ENCODE peak calls at places on chromosomes 6 and 20, in seven cellular contexts. B, W, G, O, X, U and E are unnamed samples.

GRCh38 chr6:157106487-157106886 is 216.8 kb downstream of the TMEM242 start:
- DNase-seq in B (peak; percentile 74), W (no peak), G (peak; percentile 45), O (no peak), X (peak; percentile 61), U (no peak), E (peak; percentile 23)

GRCh38 chr6:109336221-109336955 is 45.9 kb downstream of the CD164 start:
- DNase-seq in B (peak; percentile 16), W (no peak), G (peak; percentile 21), O (peak; percentile 70), X (no peak), U (no peak), E (no peak)

GRCh38 chr20:31813611-31814010 is 5.5 kb upstream of the MYLK2 start:
- DNase-seq in B (no peak), W (no peak), G (no peak), O (no peak), X (no peak), U (no peak), E (no peak)

GRCh38 chr6:170136541-170137175 is 154.2 kb downstream of the DLL1 start:
- DNase-seq in B (no peak), W (no peak), G (no peak), O (peak; percentile 32), X (no peak), U (no peak), E (no peak)

GRCh38 chr6:27332692-27333641 is 20.9 kb upstream of the POM121L2 start:
- DNase-seq in B (peak; percentile 68), W (peak; percentile 72), G (peak; percentile 38), O (no peak), X (peak; percentile 4), U (no peak), E (peak; percentile 56)

GRCh38 chr6:135128268-135128914 is 52.7 kb upstream of the MYB start:
- DNase-seq in B (no peak), W (no peak), G (no peak), O (no peak), X (no peak), U (no peak), E (no peak)

GRCh38 chr20:63290677-63291472 is 2.1 kb upstream of the COL20A1 start:
- DNase-seq in B (peak; percentile 28), W (peak; percentile 84), G (no peak), O (peak; percentile 74), X (no peak), U (no peak), E (peak; percentile 74)

GRCh38 chr6:58113960-58114359 is 796.5 kb downstream of the PRIM2 start:
- DNase-seq in B (no peak), W (no peak), G (no peak), O (no peak), X (no peak), U (no peak), E (peak; percentile 1)

GRCh38 chr20:3613821-3614440 is 49.3 kb downstream of the GFRA4 start:
- DNase-seq in B (peak; percentile 14), W (no peak), G (no peak), O (no peak), X (no peak), U (no peak), E (no peak)

GRCh38 chr6:88922775-88923548 is 40.5 kb downstream of the RNGTT start:
- DNase-seq in B (peak; percentile 7), W (no peak), G (no peak), O (no peak), X (no peak), U (no peak), E (no peak)

GRCh38 chr6:91341473-91341872 is 754.6 kb upstream of the MAP3K7 start:
- DNase-seq in B (no peak), W (no peak), G (no peak), O (no peak), X (no peak), U (no peak), E (no peak)

DNA sequence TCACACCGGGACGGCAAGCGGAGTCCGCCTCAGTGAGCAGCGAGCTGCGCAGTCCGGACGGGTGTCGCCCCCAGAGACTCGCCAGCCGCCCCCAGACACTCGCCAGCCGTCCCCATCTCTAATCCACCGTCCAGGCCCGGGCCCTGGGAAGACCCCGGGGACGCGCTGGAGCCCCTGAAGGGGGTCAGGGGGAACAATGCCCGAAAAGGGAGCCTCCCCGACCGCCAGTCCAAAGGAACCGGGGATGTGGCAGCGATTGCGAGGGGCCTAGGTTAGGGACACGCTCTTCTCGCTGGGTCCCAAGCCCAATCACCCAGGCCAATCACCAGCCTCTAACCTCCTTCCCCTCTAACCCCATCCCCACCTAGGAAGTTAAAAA is 33.1 kb downstream of the TFAP2A start:
- DNase-seq in B (no peak), W (no peak), G (no peak), O (no peak), X (no peak), U (no peak), E (no peak)
- H3K27me3 ChIP-seq in B (peaks cover 57% of the 10 kb centered on the region), W (no peaks in the 10 kb centered on the region), G (no peaks in the 10 kb centered on the region), O (peaks cover 51% of the 10 kb centered on the region), X (peaks cover 54% of the 10 kb centered on the region), U (no peaks in the 10 kb centered on the region), E (no peaks in the 10 kb centered on the region)

GRCh38 chr20:46494077-46494476 is 19.3 kb downstream of the ZNF334 start:
- DNase-seq in B (no peak), W (no peak), G (no peak), O (no peak), X (no peak), U (no peak), E (no peak)
- H3K27me3 ChIP-seq in B (no peaks in the 10 kb centered on the region), W (peaks cover 9% of the 10 kb centered on the region), G (no peaks in the 10 kb centered on the region), O (no peaks in the 10 kb centered on the region), X (no peaks in the 10 kb centered on the region), U (no peaks in the 10 kb centered on the region), E (no peaks in the 10 kb centered on the region)

GRCh38 chr20:48525400-48525799 is 302.4 kb downstream of the PREX1 start:
- DNase-seq in B (no peak), W (no peak), G (no peak), O (no peak), X (no peak), U (no peak), E (no peak)
- H3K27me3 ChIP-seq in B (no peaks in the 10 kb centered on the region), W (no peaks in the 10 kb centered on the region), G (no peaks in the 10 kb centered on the region), O (no peaks in the 10 kb centered on the region), X (no peaks in the 10 kb centered on the region), U (peaks cover 7% of the 10 kb centered on the region), E (no peaks in the 10 kb centered on the region)

DNA sequence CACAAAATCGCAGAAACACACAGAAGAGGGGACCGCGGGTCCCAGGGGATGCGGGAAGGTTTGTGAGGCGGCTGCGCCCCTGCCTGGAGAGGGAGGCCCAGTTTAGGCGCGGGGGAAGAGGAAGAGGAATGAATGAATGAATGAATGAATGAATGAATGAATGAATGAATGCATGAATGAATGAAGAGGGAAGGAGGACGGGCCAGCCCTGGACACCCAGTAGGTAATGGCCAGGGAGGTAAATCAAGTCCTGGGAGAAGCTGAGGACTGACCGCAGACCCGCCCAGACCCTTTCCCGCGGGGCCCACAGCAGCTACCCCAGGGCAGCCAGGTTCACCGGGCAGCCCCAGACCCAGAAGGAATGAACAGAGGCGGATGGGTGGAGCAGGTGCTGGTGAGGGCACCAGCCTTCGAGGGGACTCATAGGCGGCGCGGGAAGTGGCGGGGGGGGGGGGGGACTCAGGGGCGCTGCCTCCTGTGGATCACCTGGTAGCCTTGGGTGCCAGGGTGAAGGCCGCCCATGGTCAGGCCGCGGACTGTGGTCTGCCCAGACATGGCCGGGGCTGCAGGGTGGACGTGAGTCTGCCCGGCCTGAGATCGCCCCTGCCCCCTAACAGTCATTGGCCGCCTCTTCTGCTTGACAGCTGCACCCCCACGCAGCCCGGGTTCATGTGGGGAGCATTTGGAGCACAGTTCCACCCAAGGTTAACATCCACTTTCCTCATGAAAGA is 192.0 kb upstream of the PDE10A start:
- DNase-seq in B (no peak), W (no peak), G (no peak), O (no peak), X (no peak), U (no peak), E (no peak)
- H3K27me3 ChIP-seq in B (peaks cover 22% of the 10 kb centered on the region), W (peaks cover 5% of the 10 kb centered on the region), G (peaks cover 5% of the 10 kb centered on the region), O (peaks cover 9% of the 10 kb centered on the region), X (peaks cover 14% of the 10 kb centered on the region), U (no peaks in the 10 kb centered on the region), E (no peaks in the 10 kb centered on the region)

DNA sequence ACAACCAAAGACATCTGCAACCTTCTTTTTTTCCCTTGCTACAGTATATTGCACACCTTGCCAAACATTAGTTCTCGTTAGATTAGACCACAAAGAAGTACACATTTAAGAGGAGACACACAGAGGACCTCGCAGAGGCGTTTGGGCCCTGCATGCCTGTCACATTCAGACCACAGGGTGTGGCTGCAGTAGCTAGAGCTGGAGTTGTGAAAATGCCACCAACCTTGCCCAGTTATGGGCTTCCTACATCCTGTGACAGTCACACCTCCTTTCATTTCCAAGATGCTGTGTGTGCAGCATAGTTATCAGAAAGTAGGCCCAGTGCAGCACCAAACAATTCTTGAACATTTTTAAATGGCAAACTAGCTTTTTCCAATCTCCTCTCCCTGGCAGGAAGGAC is 2.4 kb downstream of the SYNE1 start:
- DNase-seq in B (no peak), W (no peak), G (no peak), O (no peak), X (no peak), U (no peak), E (no peak)
- H3K27me3 ChIP-seq in B (no peaks in the 10 kb centered on the region), W (no peaks in the 10 kb centered on the region), G (peaks cover 28% of the 10 kb centered on the region), O (no peaks in the 10 kb centered on the region), X (no peaks in the 10 kb centered on the region), U (peaks cover 36% of the 10 kb centered on the region), E (peaks cover 4% of the 10 kb centered on the region)

GRCh38 chr6:100458841-100459154 is 5.9 kb downstream of the SIM1 start:
- DNase-seq in B (no peak), W (no peak), G (no peak), O (no peak), X (no peak), U (no peak), E (no peak)

GRCh38 chr6:100455230-100456124 is 9.2 kb downstream of the SIM1 start:
- DNase-seq in B (no peak), W (no peak), G (no peak), O (no peak), X (peak; percentile 85), U (no peak), E (no peak)

GRCh38 chr6:100456178-100456880 is 8.4 kb downstream of the SIM1 start:
- DNase-seq in B (no peak), W (no peak), G (no peak), O (no peak), X (no peak), U (no peak), E (no peak)

GRCh38 chr6:100457251-100457990 is 7.3 kb downstream of the SIM1 start:
- DNase-seq in B (no peak), W (no peak), G (no peak), O (no peak), X (no peak), U (no peak), E (no peak)

GRCh38 chr6:100456881-100457220 is 7.9 kb downstream of the SIM1 start:
- DNase-seq in B (no peak), W (no peak), G (no peak), O (no peak), X (no peak), U (no peak), E (no peak)
- H3K27me3 ChIP-seq in B (peaks cover 94% of the 10 kb centered on the region), W (peaks cover 65% of the 10 kb centered on the region), G (peaks cover 99% of the 10 kb centered on the region), O (peaks cover 46% of the 10 kb centered on the region), X (peaks cover 48% of the 10 kb centered on the region), U (no peaks in the 10 kb centered on the region), E (no peaks in the 10 kb centered on the region)